ENCODE peak calls at places on chromosomes 5 and 9, in ten cellular contexts. B is NCI-H510A treated with DMSO at 0.1 percent for 48 hours; S is RPMI7951; K is SHP77; M is stimulated activated naive CD4-positive, alpha-beta T cell; O is H4; E is GM12892; D is NCI-H1417 treated with DMSO at 0.1 percent for 48 hours; P is GM19239; N is COR-L47. W is an unnamed sample.

GRCh38 chr5:96220610-96221390 is 212.2 kb downstream of the PCSK1 start:
- DNase-seq in B (no peak), S (peak), K (no peak), M (no peak), O (peak), E (no peak), D (no peak), P (no peak), N (no peak), W (no peak)

GRCh38 chr9:112361602-112362001 is 18.3 kb upstream of the HSDL2 start:
- DNase-seq in B (peak), S (peak), K (no peak), M (no peak), O (no peak), E (no peak), D (no peak), P (no peak), N (no peak), W (no peak)

GRCh38 chr9:137454145-137454505 is 5.0 kb downstream of the NSMF start:
- DNase-seq in B (no peak), S (no peak), K (no peak), M (no peak), O (no peak), E (peak), D (no peak), P (peak), N (no peak), W (peak)

GRCh38 chr5:36630201-36630968 is 24.0 kb downstream of the SLC1A3 start:
- DNase-seq in B (no peak), S (no peak), K (no peak), M (no peak), O (no peak), E (no peak), D (no peak), P (no peak), N (no peak), W (no peak)

GRCh38 chr5:116970318-116970717 is 395.7 kb upstream of the SEMA6A start:
- DNase-seq in B (no peak), S (peak), K (peak), M (no peak), O (peak), E (no peak), D (no peak), P (no peak), N (peak), W (no peak)

GRCh38 chr5:97986069-97986468 is 787.4 kb upstream of the RGMB start:
- DNase-seq in B (no peak), S (peak), K (no peak), M (no peak), O (peak), E (no peak), D (no peak), P (no peak), N (no peak), W (no peak)

GRCh38 chr5:151023651-151024050 is 3.3 kb downstream of the GPX3 start:
- DNase-seq in B (no peak), S (no peak), K (no peak), M (no peak), O (peak), E (no peak), D (no peak), P (no peak), N (no peak), W (no peak)

GRCh38 chr9:85432599-85432998 is 309.2 kb downstream of the AGTPBP1 start:
- DNase-seq in B (no peak), S (no peak), K (no peak), M (no peak), O (no peak), E (no peak), D (no peak), P (no peak), N (no peak), W (no peak)

GRCh38 chr5:170534941-170535340 is 31.1 kb downstream of the KCNIP1 start:
- DNase-seq in B (no peak), S (no peak), K (no peak), M (no peak), O (no peak), E (no peak), D (no peak), P (no peak), N (no peak), W (no peak)

GRCh38 chr5:172319708-172320441 is 36.3 kb upstream of the UBTD2 start:
- DNase-seq in B (no peak), S (peak), K (no peak), M (no peak), O (no peak), E (no peak), D (no peak), P (no peak), N (no peak), W (no peak)

GRCh38 chr5:107874810-107875209 is 204.1 kb upstream of the EFNA5 start:
- DNase-seq in B (no peak), S (peak), K (no peak), M (no peak), O (peak), E (no peak), D (no peak), P (no peak), N (no peak), W (no peak)

GRCh38 chr9:121788686-121789366 is 137.4 kb downstream of the DAB2IP start:
- DNase-seq in B (no peak), S (no peak), K (no peak), M (no peak), O (no peak), E (no peak), D (no peak), P (no peak), N (no peak), W (no peak)

GRCh38 chr9:115952667-115953316 is 200.8 kb upstream of the PAPPA start:
- DNase-seq in B (no peak), S (peak), K (no peak), M (no peak), O (peak), E (no peak), D (no peak), P (no peak), N (no peak), W (no peak)

GRCh38 chr5:177234761-177235315 is 68.7 kb downstream of the RAB24 start:
- DNase-seq in B (no peak), S (no peak), K (no peak), M (no peak), O (no peak), E (no peak), D (no peak), P (no peak), N (no peak), W (no peak)

GRCh38 chr5:38948501-38948900 is 102.7 kb downstream of the OSMR start:
- DNase-seq in B (no peak), S (no peak), K (no peak), M (no peak), O (no peak), E (no peak), D (no peak), P (no peak), N (no peak), W (no peak)

GRCh38 chr9:132125361-132125760 is 36.5 kb upstream of the NTNG2 start:
- DNase-seq in B (peak), S (no peak), K (no peak), M (no peak), O (no peak), E (no peak), D (no peak), P (no peak), N (no peak), W (no peak)

GRCh38 chr5:60458669-60459068 is 241.3 kb downstream of the DEPDC1B start:
- DNase-seq in B (no peak), S (no peak), K (no peak), M (no peak), O (no peak), E (no peak), D (no peak), P (no peak), N (no peak), W (no peak)

GRCh38 chr9:100088202-100088601 is 10.6 kb downstream of the ERP44 start:
- DNase-seq in B (no peak), S (no peak), K (no peak), M (no peak), O (no peak), E (no peak), D (no peak), P (no peak), N (no peak), W (no peak)

GRCh38 chr5:173517648-173518047 is 98.8 kb downstream of the BOD1 start:
- DNase-seq in B (no peak), S (no peak), K (no peak), M (no peak), O (no peak), E (no peak), D (no peak), P (no peak), N (no peak), W (peak)

GRCh38 chr9:36306481-36307306 is 48.4 kb upstream of the GNE start:
- DNase-seq in B (no peak), S (no peak), K (peak), M (no peak), O (peak), E (no peak), D (no peak), P (no peak), N (peak), W (no peak)

GRCh38 chr9:131367445-131367844 is 26.4 kb upstream of the PRRC2B start:
- DNase-seq in B (no peak), S (no peak), K (no peak), M (no peak), O (no peak), E (no peak), D (no peak), P (no peak), N (no peak), W (no peak)

GRCh38 chr5:38340961-38341500 is 82.7 kb downstream of the EGFLAM start:
- DNase-seq in B (no peak), S (no peak), K (no peak), M (no peak), O (no peak), E (no peak), D (no peak), P (no peak), N (no peak), W (no peak)

W was measured in HAP-1.